ENCODE peak calls at places on chromosomes 7 and 10, in eight cellular contexts. R, J, O, G, U, M, A and P are unnamed samples.

GRCh38 chr7:50538478-50538877 is 26.7 kb downstream of the DDC start:
- DNase-seq in G (no peak), J (no peak), M (no peak), R (no peak), U (no peak), A (no peak), O (no peak), P (no peak)

GRCh38 chr7:25854608-25855497 is 297.1 kb upstream of the NFE2L3 start:
- DNase-seq in M (no peak), A (peak), G (peak), R (peak), O (peak), U (peak), J (no peak), P (no peak)

GRCh38 chr7:50229964-50230363 is 74.6 kb upstream of the IKZF1 start:
- DNase-seq in J (no peak), G (peak), M (no peak), A (no peak), R (peak), O (no peak), U (no peak), P (no peak)

GRCh38 chr7:155523168-155523675 is 23.1 kb downstream of the CNPY1 start:
- DNase-seq in J (no peak), R (no peak), M (no peak), A (no peak), U (no peak), O (no peak), G (no peak), P (no peak)

GRCh38 chr10:29715296-29715695 is 80.5 kb upstream of the SVIL start:
- DNase-seq in O (no peak), R (no peak), M (no peak), A (no peak), G (no peak), U (no peak), J (no peak), P (no peak)

GRCh38 chr7:112347088-112347487 is 103.2 kb upstream of the IFRD1 start:
- DNase-seq in O (no peak), A (no peak), J (no peak), G (no peak), U (no peak), R (no peak), M (no peak), P (no peak)

GRCh38 chr7:151925446-151926335 is 30.6 kb upstream of the GALNTL5 start:
- DNase-seq in G (no peak), A (peak), U (no peak), M (no peak), R (peak), O (peak), J (peak), P (no peak)

GRCh38 chr7:98509836-98510235 is 107.2 kb upstream of the NPTX2 start:
- DNase-seq in A (no peak), G (no peak), U (no peak), R (no peak), J (no peak), O (peak), M (no peak), P (no peak)

GRCh38 chr7:7439564-7439963 is 96.1 kb downstream of the COL28A1 start:
- DNase-seq in A (no peak), G (no peak), O (no peak), R (no peak), U (no peak), M (no peak), J (no peak), P (no peak)

GRCh38 chr10:129397198-129397974 is 69.7 kb upstream of the MGMT start:
- DNase-seq in M (no peak), J (no peak), O (no peak), G (no peak), U (no peak), R (no peak), A (no peak), P (no peak)

GRCh38 chr10:27383595-27384542 is 120.2 kb upstream of the RAB18 start:
- DNase-seq in J (no peak), U (no peak), A (no peak), G (no peak), R (no peak), O (no peak), M (no peak), P (no peak)

GRCh38 chr10:74177140-74177677 is 26.2 kb downstream of the ADK start:
- DNase-seq in O (no peak), J (no peak), U (no peak), A (peak), G (no peak), M (no peak), R (peak), P (peak)

GRCh38 chr7:140639366-140640053 is 1.1 kb downstream of the DENND2A start:
- DNase-seq in R (no peak), U (no peak), G (no peak), J (no peak), M (no peak), A (no peak), O (peak), P (no peak)

GRCh38 chr10:99694171-99694570 is 34.9 kb downstream of the ENTPD7 start:
- DNase-seq in A (no peak), U (no peak), O (no peak), G (no peak), M (no peak), J (no peak), R (no peak), P (no peak)

GRCh38 chr7:148118371-148118770 is 472.2 kb upstream of the C7orf33 start:
- DNase-seq in G (no peak), J (no peak), A (no peak), U (no peak), M (no peak), O (no peak), R (no peak), P (no peak)

GRCh38 chr10:91210435-91210834 is 10.0 kb upstream of the PCGF5 start:
- DNase-seq in A (peak), U (no peak), O (no peak), G (no peak), J (peak), M (no peak), R (no peak), P (no peak)

GRCh38 chr7:100584677-100585510 is 1.0 kb downstream of the LRCH4 start:
- DNase-seq in A (peak), J (peak), G (no peak), U (no peak), R (peak), O (peak), M (no peak), P (no peak)

GRCh38 chr10:38163617-38164016 is 69.5 kb downstream of the ZNF37A start:
- DNase-seq in J (no peak), R (no peak), A (no peak), G (no peak), O (no peak), U (no peak), M (no peak), P (no peak)

GRCh38 chr10:3773465-3774017 is 11.5 kb downstream of the KLF6 start:
- DNase-seq in A (no peak), M (no peak), R (no peak), G (no peak), O (no peak), U (no peak), J (no peak), P (no peak)

GRCh38 chr7:156120552-156120951 is 308.3 kb upstream of the SHH start:
- DNase-seq in O (no peak), M (no peak), G (no peak), R (no peak), A (no peak), J (no peak), U (no peak), P (no peak)

GRCh38 chr10:87092356-87092860 is 2.2 kb downstream of the GLUD1 start:
- DNase-seq in G (no peak), J (no peak), R (no peak), M (no peak), U (no peak), A (no peak), O (no peak), P (no peak)

GRCh38 chr7:21497072-21497471 is 45.8 kb upstream of the DNAH11 start:
- DNase-seq in A (no peak), R (no peak), O (no peak), M (no peak), G (peak), J (no peak), U (no peak), P (no peak)

GRCh38 chr10:89475567-89475966 is 59.8 kb downstream of the SLC16A12 start:
- DNase-seq in U (no peak), M (no peak), R (no peak), A (no peak), G (no peak), O (no peak), J (no peak), P (no peak)

DNA sequence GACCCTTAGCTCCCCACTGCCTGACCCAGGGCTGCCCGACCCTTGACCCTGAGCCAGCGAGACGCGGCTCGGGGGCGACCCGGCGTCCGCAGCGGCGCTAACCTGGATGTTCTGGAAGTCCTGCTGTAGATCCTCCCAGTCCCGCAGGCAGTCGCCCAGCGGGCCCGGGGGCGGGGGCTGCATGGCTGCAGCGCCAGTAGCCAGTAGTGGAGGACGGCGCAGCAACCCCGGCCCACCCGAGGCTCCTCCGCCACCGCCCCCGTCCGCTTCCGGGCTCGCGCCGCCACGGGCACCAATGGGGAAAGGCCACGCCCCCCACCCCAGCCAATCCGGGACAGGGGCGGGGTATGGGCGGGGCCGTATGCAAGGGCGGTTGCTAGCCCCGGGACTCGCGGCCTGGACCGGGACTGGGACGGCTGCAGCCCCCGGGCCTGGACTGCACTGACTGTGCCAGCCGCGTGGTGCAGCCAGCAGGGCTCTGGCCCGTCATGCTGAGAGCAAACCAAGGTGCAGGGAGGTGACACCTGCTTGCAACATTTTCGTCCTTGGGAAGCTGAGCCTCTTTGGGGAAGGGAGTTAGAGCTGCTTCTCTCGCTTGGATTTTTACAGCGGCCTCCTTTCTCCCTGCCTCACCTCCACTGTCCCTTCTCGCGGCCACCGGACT is at the start of gene TMEM120A:
- DNase-seq in A (peak), U (peak), R (peak), G (peak), M (peak), J (peak), O (peak), P (peak)
- TF ChIP-seq POLR2A in A (peak), U (peak), R (peak), G (peak), M (peak), J (peak), O (peak), P (peak)

DNA sequence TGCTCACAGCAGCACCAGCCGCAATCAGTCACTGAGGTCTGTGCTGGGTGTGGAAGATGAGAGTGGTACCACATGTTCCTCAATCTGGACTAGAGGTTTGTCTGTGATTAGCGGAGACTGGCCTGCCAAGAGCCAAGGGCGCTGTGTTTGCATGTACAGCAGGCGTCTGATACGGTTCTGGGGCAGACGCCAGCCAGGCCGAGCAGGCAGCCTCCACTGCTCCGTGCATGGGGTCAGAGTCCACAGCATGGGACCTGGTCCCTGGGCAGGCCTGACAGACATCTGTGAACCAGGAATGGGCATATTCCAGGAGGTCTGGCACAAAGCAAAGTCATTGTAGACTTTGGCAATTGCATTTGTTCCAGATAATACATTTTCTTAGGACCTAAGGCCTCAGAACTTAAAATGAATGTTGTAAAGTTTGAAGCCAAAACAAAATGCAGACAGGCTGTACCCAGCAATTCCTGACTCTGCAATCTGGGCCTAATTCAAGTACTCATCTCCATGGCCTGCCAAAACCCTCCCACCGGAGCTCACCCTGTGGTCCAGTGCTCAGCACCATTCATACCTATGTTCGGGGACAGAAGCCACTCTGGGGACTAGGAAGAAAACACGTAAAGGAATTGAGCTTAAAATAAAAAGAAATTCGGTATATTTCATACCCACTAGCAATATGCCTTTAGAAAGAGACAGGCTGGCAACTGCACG is 50.0 kb upstream of the FAM20C start:
- DNase-seq in M (no peak), A (peak), U (peak), R (no peak), J (peak), G (no peak), O (peak), P (no peak)
- TF ChIP-seq POLR2AphosphoS5 in M (no peak), A (peak), U (no peak), R (no peak), J (peak), G (no peak), O (peak), P (no peak)

GRCh38 chr10:124744047-124744687 is at the start of gene FAM53B:
- DNase-seq in J (peak), M (no peak), R (peak), U (no peak), A (peak), G (peak), O (peak), P (peak)
- TF ChIP-seq POLR2A in J (no peak), M (peak), R (no peak), U (peak), A (no peak), G (peak), O (no peak), P (peak)

GRCh38 chr10:68101066-68101465 is 8.2 kb upstream of the MYPN start:
- DNase-seq in M (no peak), J (no peak), G (no peak), O (no peak), R (no peak), U (no peak), A (no peak), P (no peak)

GRCh38 chr10:68099736-68100135 is 9.6 kb upstream of the MYPN start:
- DNase-seq in M (no peak), G (no peak), R (no peak), O (no peak), A (no peak), J (no peak), U (no peak), P (no peak)

GRCh38 chr10:68095176-68095575 is 14.1 kb upstream of the MYPN start:
- DNase-seq in M (no peak), O (no peak), U (no peak), R (no peak), J (no peak), A (no peak), G (no peak), P (no peak)

DNA sequence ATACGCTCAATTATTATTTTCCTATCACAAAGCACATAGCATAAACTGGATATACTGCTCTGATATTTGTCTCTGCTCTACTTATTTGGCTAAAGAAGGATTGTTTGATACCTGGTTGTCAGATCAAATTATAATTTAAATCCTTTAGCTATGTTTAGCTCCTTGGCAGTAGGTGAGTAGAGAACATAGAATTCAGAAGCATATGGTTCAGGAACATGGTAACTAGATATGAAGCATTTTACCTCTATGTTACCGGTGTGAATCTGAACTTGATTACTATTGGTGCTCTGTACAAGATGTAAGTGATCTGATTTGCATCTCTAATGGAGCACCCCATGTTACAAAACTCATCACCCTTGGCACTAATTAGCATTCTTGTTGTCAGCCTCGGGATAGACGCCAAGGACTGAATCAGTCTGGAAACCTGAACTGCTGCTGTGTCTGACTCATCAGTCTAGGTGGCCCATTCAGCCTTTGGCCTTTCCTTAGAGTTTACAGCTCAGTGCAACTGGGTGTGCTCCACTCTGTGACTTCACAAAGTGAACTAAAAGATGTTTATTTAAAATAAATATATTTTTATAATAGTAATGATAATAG is 12.3 kb upstream of the MYPN start:
- DNase-seq in G (peak), M (no peak), O (no peak), A (peak), R (peak), J (peak), U (no peak), P (no peak)
- TF ChIP-seq POLR2AphosphoS5 in G (peak), M (no peak), O (no peak), A (no peak), R (no peak), J (no peak), U (no peak), P (no peak)

DNA sequence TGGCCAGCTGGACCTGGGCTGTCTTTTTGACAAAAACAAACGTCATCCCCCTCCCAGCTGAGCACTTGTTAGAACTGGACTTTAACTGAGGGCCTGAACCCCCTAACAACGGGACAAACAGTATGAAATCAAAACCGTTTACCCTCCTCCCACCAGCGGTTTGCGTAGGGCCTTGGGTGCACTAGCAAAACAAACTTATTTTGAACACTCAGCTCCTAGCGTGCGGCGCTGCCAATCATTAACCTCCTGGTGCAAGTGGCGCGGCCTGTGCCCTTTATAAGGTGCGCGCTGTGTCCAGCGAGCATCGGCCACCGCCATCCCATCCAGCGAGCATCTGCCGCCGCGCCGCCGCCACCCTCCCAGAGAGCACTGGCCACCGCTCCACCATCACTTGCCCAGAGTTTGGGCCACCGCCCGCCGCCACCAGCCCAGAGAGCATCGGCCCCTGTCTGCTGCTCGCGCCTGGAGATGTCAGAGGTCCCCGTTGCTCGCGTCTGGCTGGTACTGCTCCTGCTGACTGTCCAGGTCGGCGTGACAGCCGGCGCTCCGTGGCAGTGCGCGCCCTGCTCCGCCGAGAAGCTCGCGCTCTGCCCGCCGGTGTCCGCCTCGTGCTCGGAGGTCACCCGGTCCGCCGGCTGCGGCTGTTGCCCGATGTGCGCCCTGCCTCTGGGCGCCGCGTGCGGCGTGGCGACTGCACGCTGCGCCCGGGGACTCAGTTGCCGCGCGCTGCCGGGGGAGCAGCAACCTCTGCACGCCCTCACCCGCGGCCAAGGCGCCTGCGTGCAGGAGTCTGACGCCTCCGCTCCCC is at the start of gene IGFBP1:
- DNase-seq in J (no peak), M (no peak), A (no peak), R (no peak), U (no peak), G (no peak), O (no peak), P (no peak)
- TF ChIP-seq POLR2A in J (no peak), M (no peak), A (no peak), R (no peak), U (no peak), G (no peak), O (no peak), P (no peak)

GRCh38 chr7:96314402-96315108 is 7.3 kb downstream of the SLC25A13 start:
- DNase-seq in U (no peak), J (no peak), R (no peak), A (no peak), O (no peak), G (no peak), M (no peak), P (no peak)
- TF ChIP-seq POLR2AphosphoS5 in U (no peak), J (no peak), R (no peak), A (no peak), O (no peak), G (no peak), M (no peak), P (no peak)

GRCh38 chr7:87347207-87347606 is 1.7 kb downstream of the CROT start:
- DNase-seq in M (no peak), G (no peak), A (no peak), R (no peak), U (no peak), O (no peak), J (no peak), P (no peak)

GRCh38 chr7:87344446-87344845 is 1.0 kb upstream of the CROT start:
- DNase-seq in O (no peak), R (no peak), U (no peak), J (no peak), M (no peak), A (no peak), G (no peak), P (no peak)

GRCh38 chr7:87345962-87346371 is 503 bp downstream of the CROT start:
- DNase-seq in A (no peak), J (no peak), R (no peak), U (no peak), M (no peak), O (no peak), G (no peak), P (no peak)

GRCh38 chr7:87347682-87348081 is 2.2 kb downstream of the CROT start:
- DNase-seq in U (no peak), R (no peak), J (no peak), O (no peak), A (no peak), M (no peak), G (no peak), P (no peak)

DNA sequence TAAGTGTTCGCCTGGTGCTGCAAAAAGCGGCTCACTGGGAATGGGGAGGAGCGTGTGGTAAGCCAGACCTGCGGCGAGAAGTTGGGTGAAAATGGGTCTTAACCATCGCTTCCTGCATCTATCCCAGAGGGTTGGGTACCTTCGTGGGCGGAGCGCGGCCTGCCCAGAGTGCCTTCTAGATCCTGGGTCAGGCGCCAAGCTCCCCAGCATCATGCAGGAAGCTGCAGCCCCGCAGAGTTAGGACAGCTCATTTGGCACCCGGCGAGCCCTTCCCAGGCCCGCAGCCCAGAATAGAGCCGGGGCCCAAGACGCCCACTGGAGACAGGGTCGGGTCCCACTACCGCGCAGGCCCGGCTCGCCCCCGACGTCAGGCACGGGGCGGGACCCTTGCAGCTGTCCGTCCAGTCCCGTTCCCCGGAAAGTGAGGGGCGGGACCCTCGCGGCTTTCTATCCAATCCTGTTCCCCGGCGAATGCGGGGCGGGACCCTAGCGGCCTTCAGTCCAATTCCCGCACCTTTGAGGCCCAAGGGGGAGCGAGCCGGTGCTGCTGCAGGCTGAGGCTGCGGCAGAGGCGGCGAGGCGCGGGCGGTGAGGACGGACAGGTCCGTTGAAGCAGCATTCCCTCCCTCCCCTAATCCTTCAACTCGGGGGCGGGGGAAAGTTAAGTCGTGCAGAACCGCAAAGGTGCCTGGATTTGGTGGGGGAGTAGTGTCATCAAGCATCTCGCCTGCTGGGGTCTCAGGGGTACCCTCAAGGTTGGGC is at the start of gene CROT:
- DNase-seq in M (peak), R (peak), U (peak), A (peak), G (no peak), J (peak), O (peak), P (peak)
- TF ChIP-seq POLR2A in M (peak), R (peak), U (peak), A (peak), G (no peak), J (no peak), O (peak), P (peak)